ENCODE peak calls at places on chromosome 15, in four cellular contexts. J is M059J, Y is mesendoderm, S is right cardiac atrium. I is an unnamed sample.

GRCh38 chr15:61205427-61205826 is 23.7 kb downstream of the RORA start:
- DNase-seq in Y (no peak), J (peak; percentile 40), S (no peak), I (no peak)

GRCh38 chr15:34206016-34206415 is 3.9 kb downstream of the KATNBL1 start:
- DNase-seq in Y (no peak), J (peak; percentile 44), S (no peak), I (peak; percentile 78)

GRCh38 chr15:57017024-57017423 is 98.6 kb downstream of the TCF12 start:
- DNase-seq in J (no peak), S (no peak), Y (peak; percentile 42), I (peak; percentile 31)

GRCh38 chr15:35669021-35669420 is 123.1 kb upstream of the DPH6 start:
- DNase-seq in S (no peak), Y (peak; percentile 93), J (no peak), I (no peak)

GRCh38 chr15:63560741-63561448 is 36.3 kb upstream of the FBXL22 start:
- DNase-seq in J (no peak), Y (peak; percentile 30), S (no peak), I (no peak)

GRCh38 chr15:60656491-60657284 is 177.7 kb upstream of the ICE2 start:
- DNase-seq in Y (no peak), J (no peak), S (no peak), I (no peak)

GRCh38 chr15:98952381-98952803 is 55.2 kb downstream of the PGPEP1L start:
- DNase-seq in J (peak; percentile 31), S (no peak), Y (no peak), I (no peak)

GRCh38 chr15:100383302-100384107 is 41.7 kb upstream of the ADAMTS17 start:
- DNase-seq in Y (peak; percentile 67), S (no peak), J (peak; percentile 20), I (peak; percentile 17)

GRCh38 chr15:78763111-78763795 is 48.0 kb downstream of the ADAMTS7 start:
- DNase-seq in Y (no peak), S (no peak), J (no peak), I (no peak)

GRCh38 chr15:95875141-95875643 is 455.3 kb upstream of the NR2F2 start:
- DNase-seq in J (peak; percentile 87), Y (no peak), S (no peak), I (no peak)

GRCh38 chr15:40379853-40380252 is 2.7 kb upstream of the KNSTRN start:
- DNase-seq in S (peak; percentile 75), J (peak; percentile 90), Y (peak; percentile 44), I (no peak)

GRCh38 chr15:56425976-56426375 is 39.0 kb downstream of the MNS1 start:
- DNase-seq in S (no peak), Y (no peak), J (no peak), I (no peak)